ENCODE peak calls at places on chromosomes 5 and 9, in five cellular contexts. One of them, this sample, is unnamed.

GRCh38 chr9:37926737-37927590 is 23.0 kb upstream of the SLC25A51 start:
- DNase-seq in foreskin fibroblast: no peak
- DNase-seq in AG10803: no peak
- DNase-seq in CD8-positive, alpha-beta T cell: no peak
- DNase-seq in hepatocyte: no peak
- DNase-seq in this sample: no peak

GRCh38 chr5:140090251-140090650 is 23.7 kb upstream of the PURA start:
- DNase-seq in AG10803: no peak
- DNase-seq in hepatocyte: no peak
- DNase-seq in foreskin fibroblast: no peak
- DNase-seq in CD8-positive, alpha-beta T cell: no peak
- DNase-seq in this sample: no peak

GRCh38 chr9:137423810-137424291 is 658 bp downstream of the NOXA1 start:
- DNase-seq in foreskin fibroblast: peak
- DNase-seq in hepatocyte: peak
- DNase-seq in AG10803: no peak
- DNase-seq in CD8-positive, alpha-beta T cell: no peak
- DNase-seq in this sample: no peak

GRCh38 chr9:122991370-122991830 is 42.1 kb upstream of the GPR21 start:
- DNase-seq in foreskin fibroblast: peak
- DNase-seq in CD8-positive, alpha-beta T cell: no peak
- DNase-seq in AG10803: peak
- DNase-seq in hepatocyte: peak
- DNase-seq in this sample: peak

GRCh38 chr5:58407042-58407709 is 52.7 kb downstream of the PLK2 start:
- DNase-seq in foreskin fibroblast: peak
- DNase-seq in hepatocyte: no peak
- DNase-seq in CD8-positive, alpha-beta T cell: no peak
- DNase-seq in AG10803: peak
- DNase-seq in this sample: peak

GRCh38 chr9:111108946-111109345 is 70.7 kb upstream of the LPAR1 start:
- DNase-seq in CD8-positive, alpha-beta T cell: no peak
- DNase-seq in foreskin fibroblast: peak
- DNase-seq in hepatocyte: no peak
- DNase-seq in AG10803: peak
- DNase-seq in this sample: peak

GRCh38 chr5:168788107-168788506 is 208.9 kb upstream of the PANK3 start:
- DNase-seq in hepatocyte: no peak
- DNase-seq in foreskin fibroblast: no peak
- DNase-seq in AG10803: no peak
- DNase-seq in CD8-positive, alpha-beta T cell: no peak
- DNase-seq in this sample: no peak

GRCh38 chr5:98110270-98110669 is 663.2 kb upstream of the RGMB start:
- DNase-seq in AG10803: peak
- DNase-seq in CD8-positive, alpha-beta T cell: no peak
- DNase-seq in hepatocyte: no peak
- DNase-seq in foreskin fibroblast: peak
- DNase-seq in this sample: peak

GRCh38 chr5:139459451-139459934 is 3.0 kb downstream of the ECSCR start:
- DNase-seq in AG10803: no peak
- DNase-seq in hepatocyte: no peak
- DNase-seq in CD8-positive, alpha-beta T cell: no peak
- DNase-seq in foreskin fibroblast: no peak
- DNase-seq in this sample: no peak

GRCh38 chr5:135442387-135443256 is 4.5 kb downstream of the DCANP1 start:
- DNase-seq in AG10803: no peak
- DNase-seq in hepatocyte: no peak
- DNase-seq in foreskin fibroblast: no peak
- DNase-seq in CD8-positive, alpha-beta T cell: peak
- DNase-seq in this sample: no peak

GRCh38 chr5:36403601-36404311 is 102.1 kb upstream of the RANBP3L start:
- DNase-seq in foreskin fibroblast: peak
- DNase-seq in AG10803: peak
- DNase-seq in hepatocyte: no peak
- DNase-seq in CD8-positive, alpha-beta T cell: no peak
- DNase-seq in this sample: peak

GRCh38 chr9:106277931-106278330 is 583.6 kb downstream of the TMEM38B start:
- DNase-seq in foreskin fibroblast: no peak
- DNase-seq in CD8-positive, alpha-beta T cell: no peak
- DNase-seq in AG10803: peak
- DNase-seq in hepatocyte: no peak
- DNase-seq in this sample: no peak

GRCh38 chr9:79193506-79194223 is 378.1 kb upstream of the TLE4 start:
- DNase-seq in CD8-positive, alpha-beta T cell: no peak
- DNase-seq in AG10803: no peak
- DNase-seq in foreskin fibroblast: no peak
- DNase-seq in hepatocyte: no peak
- DNase-seq in this sample: no peak

GRCh38 chr5:38029431-38030065 is 189.7 kb upstream of the GDNF start:
- DNase-seq in AG10803: no peak
- DNase-seq in hepatocyte: no peak
- DNase-seq in foreskin fibroblast: no peak
- DNase-seq in CD8-positive, alpha-beta T cell: no peak
- DNase-seq in this sample: no peak

GRCh38 chr9:13568446-13568845 is 289.0 kb upstream of the MPDZ start:
- DNase-seq in foreskin fibroblast: peak
- DNase-seq in AG10803: no peak
- DNase-seq in CD8-positive, alpha-beta T cell: no peak
- DNase-seq in hepatocyte: no peak
- DNase-seq in this sample: no peak

GRCh38 chr9:137514691-137515337 is 35.4 kb downstream of the PNPLA7 start:
- DNase-seq in foreskin fibroblast: no peak
- DNase-seq in AG10803: no peak
- DNase-seq in hepatocyte: no peak
- DNase-seq in CD8-positive, alpha-beta T cell: no peak
- DNase-seq in this sample: no peak

GRCh38 chr5:102971693-102972293 is 148.1 kb downstream of the GIN1 start:
- DNase-seq in foreskin fibroblast: peak
- DNase-seq in AG10803: peak
- DNase-seq in CD8-positive, alpha-beta T cell: no peak
- DNase-seq in hepatocyte: peak
- DNase-seq in this sample: no peak

GRCh38 chr5:106171708-106172107 is 1499.0 kb downstream of the EFNA5 start:
- DNase-seq in hepatocyte: no peak
- DNase-seq in AG10803: no peak
- DNase-seq in foreskin fibroblast: peak
- DNase-seq in CD8-positive, alpha-beta T cell: no peak
- DNase-seq in this sample: no peak

GRCh38 chr5:149638546-149639241 is 57.4 kb downstream of the ARHGEF37 start:
- DNase-seq in AG10803: no peak
- DNase-seq in hepatocyte: no peak
- DNase-seq in CD8-positive, alpha-beta T cell: no peak
- DNase-seq in foreskin fibroblast: no peak
- DNase-seq in this sample: no peak

GRCh38 chr9:129801504-129801903 is 1.5 kb upstream of the TOR1B start:
- DNase-seq in foreskin fibroblast: no peak
- DNase-seq in CD8-positive, alpha-beta T cell: no peak
- DNase-seq in AG10803: no peak
- DNase-seq in hepatocyte: peak
- DNase-seq in this sample: no peak

GRCh38 chr5:149422429-149423286 is 43.6 kb upstream of the IL17B start:
- DNase-seq in CD8-positive, alpha-beta T cell: no peak
- DNase-seq in AG10803: peak
- DNase-seq in hepatocyte: peak
- DNase-seq in foreskin fibroblast: peak
- DNase-seq in this sample: no peak

GRCh38 chr5:45696206-45696836 is at the start of gene HCN1:
- DNase-seq in hepatocyte: peak
- DNase-seq in AG10803: peak
- DNase-seq in CD8-positive, alpha-beta T cell: no peak
- DNase-seq in foreskin fibroblast: peak
- DNase-seq in this sample: peak

GRCh38 chr9:105475302-105475701 is 27.5 kb downstream of the FSD1L start:
- DNase-seq in hepatocyte: peak
- DNase-seq in AG10803: peak
- DNase-seq in CD8-positive, alpha-beta T cell: no peak
- DNase-seq in foreskin fibroblast: peak
- DNase-seq in this sample: no peak

GRCh38 chr5:52007230-52007858 is 624.1 kb downstream of the ISL1 start:
- DNase-seq in AG10803: peak
- DNase-seq in foreskin fibroblast: peak
- DNase-seq in hepatocyte: peak
- DNase-seq in CD8-positive, alpha-beta T cell: no peak
- DNase-seq in this sample: no peak

GRCh38 chr5:99378443-99378842 is 449.6 kb upstream of the CHD1 start:
- DNase-seq in AG10803: no peak
- DNase-seq in hepatocyte: no peak
- DNase-seq in foreskin fibroblast: no peak
- DNase-seq in CD8-positive, alpha-beta T cell: no peak
- DNase-seq in this sample: no peak

GRCh38 chr9:125360621-125361020 is 99.0 kb downstream of the GAPVD1 start:
- DNase-seq in CD8-positive, alpha-beta T cell: no peak
- DNase-seq in AG10803: no peak
- DNase-seq in hepatocyte: no peak
- DNase-seq in foreskin fibroblast: no peak
- DNase-seq in this sample: no peak

GRCh38 chr9:125356032-125356431 is 94.4 kb downstream of the GAPVD1 start:
- DNase-seq in AG10803: no peak
- DNase-seq in CD8-positive, alpha-beta T cell: no peak
- DNase-seq in foreskin fibroblast: no peak
- DNase-seq in hepatocyte: no peak
- DNase-seq in this sample: no peak

GRCh38 chr9:125366676-125367075 is 105.0 kb downstream of the GAPVD1 start:
- DNase-seq in AG10803: no peak
- DNase-seq in foreskin fibroblast: no peak
- DNase-seq in hepatocyte: no peak
- DNase-seq in CD8-positive, alpha-beta T cell: no peak
- DNase-seq in this sample: no peak

GRCh38 chr9:125359011-125359410 is 97.4 kb downstream of the GAPVD1 start:
- DNase-seq in foreskin fibroblast: no peak
- DNase-seq in hepatocyte: no peak
- DNase-seq in CD8-positive, alpha-beta T cell: no peak
- DNase-seq in AG10803: no peak
- DNase-seq in this sample: no peak

DNA sequence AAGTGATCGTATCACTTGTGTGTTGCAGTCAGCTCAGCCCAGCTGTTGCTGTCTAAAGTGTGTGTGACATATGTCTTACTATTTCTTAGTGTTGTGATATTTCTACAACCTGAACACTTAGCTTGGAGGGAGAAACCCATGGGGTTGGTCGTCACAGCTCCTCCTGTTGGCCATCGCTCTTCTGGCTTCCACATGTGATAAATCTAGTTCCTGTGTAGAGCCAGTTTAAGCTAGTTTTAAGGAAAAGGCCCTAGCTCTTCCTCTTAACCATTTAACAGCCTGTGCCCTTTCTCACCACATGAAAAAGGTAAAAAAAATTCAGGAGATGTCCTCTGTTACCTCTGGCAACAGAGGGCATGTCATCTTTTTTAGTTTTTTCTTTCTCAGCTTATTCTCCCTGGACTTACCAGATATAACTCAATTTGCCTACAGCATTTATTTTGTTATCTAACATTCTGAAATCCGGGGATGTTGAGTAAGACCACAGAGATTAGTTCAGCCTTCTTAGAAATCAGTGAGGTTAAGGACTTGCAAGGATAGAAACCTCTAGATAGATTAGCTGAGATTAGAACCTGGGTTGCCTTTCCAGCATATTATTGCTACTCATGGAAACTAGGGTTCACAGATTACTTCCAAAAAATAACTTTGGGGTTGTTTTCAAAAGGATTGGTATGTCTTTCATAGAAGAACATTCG is 100.4 kb downstream of the GAPVD1 start:
- DNase-seq in hepatocyte: peak
- DNase-seq in CD8-positive, alpha-beta T cell: no peak
- DNase-seq in AG10803: no peak
- DNase-seq in foreskin fibroblast: peak
- DNase-seq in this sample: no peak
- TF ChIP-seq CTCF in hepatocyte: peak
- TF ChIP-seq CTCF in CD8-positive, alpha-beta T cell: no peak
- TF ChIP-seq CTCF in AG10803: peak
- TF ChIP-seq CTCF in foreskin fibroblast: peak
- TF ChIP-seq CTCF in this sample: peak

GRCh38 chr9:4762889-4763521 is 22.0 kb upstream of the AK3 start:
- DNase-seq in foreskin fibroblast: peak
- DNase-seq in CD8-positive, alpha-beta T cell: no peak
- DNase-seq in AG10803: no peak
- DNase-seq in hepatocyte: peak
- DNase-seq in this sample: no peak
- H3K4me3 ChIP-seq in foreskin fibroblast: no peak
- H3K4me3 ChIP-seq in CD8-positive, alpha-beta T cell: no peak
- H3K4me3 ChIP-seq in AG10803: no peak
- H3K4me3 ChIP-seq in hepatocyte: no peak
- H3K4me3 ChIP-seq in this sample: no peak

DNA sequence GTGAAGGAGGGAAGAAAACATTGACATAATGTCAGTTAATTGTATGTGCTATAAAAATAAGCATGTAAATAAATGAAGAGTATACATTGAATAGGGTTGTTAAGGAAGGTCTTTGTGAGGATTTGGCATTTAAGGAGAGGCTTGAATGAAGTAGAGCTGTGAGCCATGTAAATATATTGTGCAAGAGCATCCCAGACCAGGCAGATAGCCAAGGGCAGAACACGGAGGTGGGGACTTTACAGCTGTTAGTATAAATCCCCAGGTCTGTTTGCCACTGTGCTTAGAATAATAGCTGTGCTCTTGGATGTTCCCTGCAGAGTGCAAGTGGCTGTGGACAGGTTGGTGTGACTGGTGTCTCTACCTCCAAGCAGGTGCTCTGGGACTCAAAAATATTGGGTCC is 211.7 kb downstream of the LRRC70 start:
- DNase-seq in AG10803: no peak
- DNase-seq in CD8-positive, alpha-beta T cell: no peak
- DNase-seq in foreskin fibroblast: no peak
- DNase-seq in hepatocyte: peak
- DNase-seq in this sample: no peak
- TF ChIP-seq CTCF in AG10803: no peak
- TF ChIP-seq CTCF in CD8-positive, alpha-beta T cell: no peak
- TF ChIP-seq CTCF in foreskin fibroblast: no peak
- TF ChIP-seq CTCF in hepatocyte: no peak
- TF ChIP-seq CTCF in this sample: no peak

GRCh38 chr5:81846301-81846700 is 95.4 kb upstream of the SSBP2 start:
- DNase-seq in hepatocyte: no peak
- DNase-seq in foreskin fibroblast: no peak
- DNase-seq in CD8-positive, alpha-beta T cell: no peak
- DNase-seq in AG10803: no peak
- DNase-seq in this sample: no peak

GRCh38 chr5:81849769-81850367 is 99.0 kb upstream of the SSBP2 start:
- DNase-seq in hepatocyte: no peak
- DNase-seq in AG10803: no peak
- DNase-seq in CD8-positive, alpha-beta T cell: no peak
- DNase-seq in foreskin fibroblast: no peak
- DNase-seq in this sample: no peak

GRCh38 chr5:81850494-81850893 is 99.6 kb upstream of the SSBP2 start:
- DNase-seq in AG10803: peak
- DNase-seq in CD8-positive, alpha-beta T cell: no peak
- DNase-seq in hepatocyte: no peak
- DNase-seq in foreskin fibroblast: peak
- DNase-seq in this sample: peak

GRCh38 chr5:81850932-81851331 is 100.0 kb upstream of the SSBP2 start:
- DNase-seq in CD8-positive, alpha-beta T cell: no peak
- DNase-seq in AG10803: peak
- DNase-seq in hepatocyte: no peak
- DNase-seq in foreskin fibroblast: peak
- DNase-seq in this sample: no peak

DNA sequence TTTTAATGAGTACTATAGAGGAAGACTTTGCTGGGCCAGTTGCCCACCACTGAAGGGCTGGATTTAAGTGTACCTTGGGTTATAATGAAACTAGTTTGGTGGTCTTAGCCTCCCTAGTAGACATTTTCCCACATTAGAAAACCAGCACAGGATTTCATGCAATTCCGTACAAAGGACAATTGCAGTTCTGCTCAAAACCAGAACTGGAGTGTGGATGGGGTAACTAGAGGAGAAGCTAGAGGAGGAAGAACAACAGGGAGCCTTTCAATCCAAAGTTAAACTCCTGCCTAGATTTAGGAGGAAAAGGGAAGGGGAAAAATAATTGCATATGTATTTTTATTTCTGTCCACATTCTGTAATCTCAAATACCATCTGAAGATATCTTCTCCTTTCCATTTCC is 97.5 kb upstream of the SSBP2 start:
- DNase-seq in CD8-positive, alpha-beta T cell: no peak
- DNase-seq in foreskin fibroblast: peak
- DNase-seq in AG10803: peak
- DNase-seq in hepatocyte: no peak
- DNase-seq in this sample: no peak
- H3K4me3 ChIP-seq in CD8-positive, alpha-beta T cell: no peak
- H3K4me3 ChIP-seq in foreskin fibroblast: no peak
- H3K4me3 ChIP-seq in AG10803: no peak
- H3K4me3 ChIP-seq in hepatocyte: peak
- H3K4me3 ChIP-seq in this sample: no peak

This sample was measured in AG09309.